ENCODE peak calls at places on chromosome 2, in eight cellular contexts. G is DMS153, S is occipital lobe, Z is T-cell, T is D341Med, J is SK-MEL-5, B is foreskin fibroblast, R is hepatocyte. M is an unnamed sample.

GRCh38 chr2:128027801-128028667 is at the start of gene SAP130:
- DNase-seq in T (peak; percentile 95), G (peak; percentile 89), J (peak; percentile 92), Z (peak; percentile 98), B (peak; percentile 94), S (peak; percentile 98), R (peak; percentile 99), M (peak; percentile 93)

GRCh38 chr2:158305501-158305900 is 151.1 kb downstream of the CCDC148 start:
- DNase-seq in G (no peak), J (no peak), T (no peak), B (no peak), Z (no peak), R (no peak), S (no peak), M (no peak)

GRCh38 chr2:238098854-238099708 is 1.1 kb upstream of the ESPNL start:
- DNase-seq in T (peak; percentile 31), G (no peak), R (no peak), Z (no peak), J (no peak), S (no peak), B (no peak), M (no peak)

GRCh38 chr2:96072746-96073145 is 38.0 kb upstream of the GPAT2 start:
- DNase-seq in R (no peak), T (no peak), Z (no peak), B (no peak), G (no peak), S (no peak), J (no peak), M (no peak)

GRCh38 chr2:10970666-10971065 is 58.9 kb downstream of the KCNF1 start:
- DNase-seq in R (no peak), T (no peak), B (no peak), J (no peak), G (no peak), Z (no peak), S (no peak), M (no peak)

GRCh38 chr2:10265328-10266132 is 37.2 kb upstream of the HPCAL1 start:
- DNase-seq in T (no peak), G (no peak), Z (no peak), S (no peak), B (peak; percentile 9), J (no peak), R (no peak), M (no peak)

GRCh38 chr2:98909381-98910211 is 26.4 kb downstream of the CRACDL start:
- DNase-seq in Z (no peak), B (peak; percentile 83), G (peak; percentile 97), S (no peak), T (peak; percentile 58), R (peak; percentile 73), J (no peak), M (no peak)

GRCh38 chr2:186129767-186130581 is 356.1 kb upstream of the ZC3H15 start:
- DNase-seq in Z (no peak), T (no peak), B (peak; percentile 16), G (peak; percentile 70), R (no peak), J (no peak), S (no peak), M (no peak)

GRCh38 chr2:66567742-66568141 is 132.8 kb downstream of the MEIS1 start:
- DNase-seq in R (peak; percentile 32), Z (no peak), B (no peak), J (no peak), S (no peak), T (no peak), G (no peak), M (no peak)

M was measured in naive thymus-derived CD8-positive, alpha-beta T cell.